ENCODE peak calls at places on chromosomes 2 and 18, in nine cellular contexts. F is breast epithelium; G is CD4-positive, alpha-beta memory T cell; Y is lower lobe of right lung; D is right cardiac atrium; J is neuronal stem cell; E is ovary; Z is A549; M is cardiac muscle cell. A is an unnamed sample.

GRCh38 chr2:85785027-85785822 is 31.4 kb downstream of the ATOH8 start:
- DNase-seq in J (no peak), Y (peak; percentile 68), G (no peak), F (no peak), D (peak; percentile 92), M (peak; percentile 97), Z (no peak), E (peak; percentile 58), A (peak; percentile 26)

GRCh38 chr18:13611616-13612110 is 114.7 kb downstream of the FAM210A start:
- DNase-seq in D (peak; percentile 89), J (peak; percentile 17), M (peak; percentile 83), Y (no peak), Z (no peak), F (no peak), E (no peak), G (no peak), A (peak; percentile 61)

GRCh38 chr2:101895039-101895438 is 96.7 kb upstream of the IL1R2 start:
- DNase-seq in Z (no peak), J (no peak), D (no peak), F (no peak), G (no peak), M (no peak), Y (no peak), E (no peak), A (no peak)

GRCh38 chr2:201883970-201884369 is 77.6 kb downstream of the CDK15 start:
- DNase-seq in G (no peak), D (no peak), E (no peak), Y (no peak), M (no peak), F (no peak), Z (no peak), J (no peak), A (no peak)

GRCh38 chr2:232416521-232417470 is 10.2 kb downstream of the ALPG start:
- DNase-seq in J (no peak), E (no peak), M (no peak), Y (peak; percentile 33), D (no peak), G (no peak), Z (no peak), F (peak; percentile 42), A (no peak)

GRCh38 chr2:111149882-111150455 is 29.3 kb downstream of the BCL2L11 start:
- DNase-seq in J (no peak), Y (no peak), Z (no peak), E (no peak), F (no peak), D (no peak), M (no peak), G (no peak), A (no peak)

GRCh38 chr2:148901142-148901541 is 26.1 kb downstream of the KIF5C start:
- DNase-seq in E (no peak), Y (no peak), M (no peak), F (no peak), J (no peak), Z (no peak), G (no peak), D (no peak), A (no peak)

GRCh38 chr18:44453505-44453904 is 227.2 kb upstream of the SETBP1 start:
- DNase-seq in M (no peak), Z (no peak), E (no peak), D (no peak), G (no peak), Y (no peak), F (no peak), J (no peak), A (no peak)

DNA sequence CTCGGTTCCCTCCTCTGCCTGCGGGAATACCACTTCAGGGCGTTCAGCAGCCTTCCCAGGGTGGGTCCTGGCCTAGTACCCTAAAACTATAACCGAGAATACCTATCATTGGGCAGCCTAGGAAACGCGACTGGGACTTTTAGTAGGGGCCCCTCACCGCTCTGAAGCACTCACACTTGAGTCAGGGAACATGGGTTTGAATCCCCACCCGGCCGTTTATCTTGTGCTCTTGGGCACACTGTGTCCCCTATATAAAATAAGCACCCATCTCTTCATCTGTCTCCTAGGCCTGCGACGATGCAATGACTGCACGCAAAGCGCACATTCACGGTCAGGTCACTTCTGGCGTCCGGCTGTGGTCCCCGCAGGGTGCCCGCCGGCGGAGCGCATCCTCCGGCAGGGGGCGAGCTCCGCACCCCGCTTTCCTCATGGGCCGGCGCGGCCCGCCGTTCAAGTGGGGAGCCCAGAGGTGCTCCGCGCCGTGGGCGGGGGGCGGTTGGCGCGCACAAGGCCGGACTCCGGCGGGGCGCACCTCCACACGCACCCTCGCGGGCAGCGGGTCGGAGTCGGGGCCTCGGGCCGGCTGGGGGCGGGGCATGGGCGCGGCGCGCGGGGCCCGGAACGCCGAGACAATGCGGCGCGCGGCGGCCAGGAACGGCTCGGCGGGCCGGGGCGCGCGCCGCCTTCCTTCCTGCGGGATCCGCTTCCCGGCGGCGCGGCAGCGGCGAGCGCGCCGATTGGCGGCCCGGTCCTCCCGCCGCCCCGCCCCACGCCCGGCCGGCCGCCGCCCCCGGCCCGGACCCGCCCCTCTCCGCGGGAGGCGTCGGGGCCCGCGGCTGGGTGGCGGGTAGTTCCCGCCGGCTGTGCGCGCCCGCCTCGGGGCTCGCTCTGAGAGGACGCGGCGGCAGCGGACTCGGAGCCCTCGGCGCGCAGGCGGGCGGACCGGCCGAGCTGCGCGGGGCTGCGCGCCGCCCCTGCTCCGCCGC is at the start of gene ASAP2:
- DNase-seq in Y (peak; percentile 81), G (no peak), Z (peak; percentile 90), F (peak; percentile 69), J (peak; percentile 72), D (peak; percentile 91), M (peak; percentile 85), E (peak; percentile 72), A (peak; percentile 48)
- H3K27ac ChIP-seq in Y (peak within 1 kb of the TSS; percentile 88), G (no peak within 1 kb of the TSS), Z (peak within 1 kb of the TSS; percentile 93), F (peak within 1 kb of the TSS; percentile 90), J (peak within 1 kb of the TSS; percentile 69), D (peak within 1 kb of the TSS; percentile 81), M (no peak within 1 kb of the TSS), E (peak within 1 kb of the TSS; percentile 95), A (peak within 1 kb of the TSS; percentile 68)

DNA sequence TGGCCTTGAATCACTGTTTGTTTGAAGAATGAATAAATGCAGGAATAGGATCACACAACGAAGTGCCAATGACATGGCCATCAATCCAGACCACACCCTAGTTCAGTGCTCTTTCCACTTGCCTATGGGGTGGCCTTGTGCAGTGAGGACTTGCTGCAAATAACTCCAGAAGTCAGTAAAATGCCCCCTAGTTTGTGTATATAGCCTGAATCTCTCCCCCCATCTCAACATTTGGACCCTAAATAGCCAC is 299 bp downstream of the FABP1 start:
- DNase-seq in J (no peak), E (no peak), Y (no peak), M (no peak), D (no peak), Z (no peak), F (no peak), G (no peak), A (no peak)
- H3K27ac ChIP-seq in J (no peak overlapping the region), E (no peak overlapping the region), Y (no peak overlapping the region), M (no peak overlapping the region), D (no peak overlapping the region), Z (no peak overlapping the region), F (no peak overlapping the region), G (no peak overlapping the region), A (no peak overlapping the region)

GRCh38 chr2:28896906-28897305 is 2.4 kb downstream of the WDR43 start:
- DNase-seq in Y (no peak), J (no peak), M (peak; percentile 16), F (no peak), E (no peak), Z (peak; percentile 44), G (no peak), D (no peak), A (no peak)

GRCh38 chr2:28893488-28893887 is 979 bp upstream of the WDR43 start:
- DNase-seq in E (peak; percentile 11), G (no peak), Z (no peak), D (peak; percentile 55), F (no peak), J (no peak), M (no peak), Y (no peak), A (no peak)

GRCh38 chr2:28894470-28895188 is at the start of gene WDR43:
- DNase-seq in Y (peak; percentile 98), G (peak; percentile 98), J (peak; percentile 94), F (peak; percentile 96), M (peak; percentile 100), Z (peak; percentile 97), E (peak; percentile 96), D (peak; percentile 99), A (peak; percentile 89)

GRCh38 chr2:28898048-28898447 is 3.6 kb downstream of the WDR43 start:
- DNase-seq in Z (no peak), M (no peak), J (no peak), F (no peak), G (no peak), Y (no peak), E (no peak), D (no peak), A (no peak)

DNA sequence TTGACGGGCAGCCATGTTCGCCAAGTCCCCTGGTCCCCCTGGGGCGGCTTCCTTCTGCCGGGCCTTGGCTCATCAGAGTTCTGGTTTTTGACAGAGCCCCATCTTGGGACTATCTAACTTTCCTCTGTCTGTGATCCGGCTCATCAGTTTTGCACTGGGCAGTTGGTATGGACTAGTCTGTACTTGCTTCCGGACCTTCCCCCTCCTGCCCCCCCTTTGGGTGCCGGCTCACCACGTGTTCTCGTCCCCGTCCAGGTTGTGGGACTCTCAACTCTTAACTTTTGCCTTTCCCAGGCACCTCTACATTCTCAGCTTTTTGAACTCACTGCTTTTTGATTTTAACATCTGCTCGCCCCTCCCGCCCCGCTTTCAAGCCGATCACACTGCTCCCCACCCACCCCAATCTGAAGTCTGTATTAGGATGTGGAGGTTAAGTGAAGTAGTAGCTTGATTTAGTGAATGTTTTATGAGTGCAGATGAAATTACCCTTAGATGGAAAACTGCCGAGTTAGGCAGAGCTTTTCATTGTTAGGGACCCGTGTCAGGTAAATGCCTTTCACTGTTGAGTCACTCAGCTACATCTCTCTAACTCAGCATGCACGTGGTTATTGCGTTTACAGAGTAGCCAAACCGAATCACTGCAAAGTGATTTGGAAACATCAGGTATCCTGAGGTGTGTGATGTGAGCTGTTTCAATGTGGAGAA is 874 bp downstream of the WDR43 start:
- DNase-seq in Y (no peak), J (no peak), D (peak; percentile 75), G (no peak), E (no peak), M (peak; percentile 33), F (no peak), Z (peak; percentile 46), A (no peak)
- H3K27ac ChIP-seq in Y (peak overlapping the region; percentile 89), J (no peak overlapping the region), D (no peak overlapping the region), G (peak overlapping the region; percentile 83), E (peak overlapping the region; percentile 62), M (peak overlapping the region; percentile 94), F (peak overlapping the region; percentile 83), Z (peak overlapping the region; percentile 97), A (peak overlapping the region; percentile 35)

GRCh38 chr18:48217306-48218250 is 191.6 kb downstream of the ZBTB7C start:
- DNase-seq in E (no peak), G (no peak), J (no peak), Z (no peak), D (no peak), F (no peak), Y (no peak), M (no peak), A (no peak)

GRCh38 chr18:48215876-48216638 is 193.1 kb downstream of the ZBTB7C start:
- DNase-seq in M (no peak), G (no peak), E (no peak), D (no peak), Y (no peak), Z (no peak), F (no peak), J (no peak), A (no peak)

GRCh38 chr18:48218285-48219022 is 190.7 kb downstream of the ZBTB7C start:
- DNase-seq in E (no peak), Y (no peak), M (no peak), Z (no peak), D (no peak), F (no peak), G (no peak), J (no peak), A (no peak)

GRCh38 chr18:48216639-48217280 is 192.4 kb downstream of the ZBTB7C start:
- DNase-seq in J (no peak), F (no peak), Y (no peak), G (no peak), M (no peak), Z (no peak), E (no peak), D (no peak), A (no peak)

DNA sequence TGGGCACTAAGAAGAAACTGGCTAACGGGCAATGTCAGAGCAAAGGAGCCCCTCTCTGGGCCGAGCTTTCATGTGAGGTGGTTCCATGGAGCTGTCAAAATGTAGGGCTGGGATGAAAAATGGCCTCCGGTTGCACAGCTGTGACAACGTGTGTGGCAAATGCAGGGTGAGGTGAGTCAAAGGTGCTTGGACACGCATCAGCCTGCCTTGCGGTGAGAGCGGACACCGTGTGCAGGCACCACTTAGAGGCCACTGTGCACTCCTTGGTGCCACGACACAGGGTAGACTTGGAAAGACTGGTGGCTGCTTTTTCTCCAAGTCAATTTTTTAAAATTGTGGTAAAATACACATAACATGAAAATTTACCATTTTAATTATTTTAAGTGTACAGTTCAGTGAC is 195.4 kb downstream of the ZBTB7C start:
- DNase-seq in E (no peak), M (no peak), Z (no peak), D (no peak), G (no peak), Y (no peak), F (no peak), J (no peak), A (no peak)
- H3K27ac ChIP-seq in E (no peak overlapping the region), M (no peak overlapping the region), Z (no peak overlapping the region), D (no peak overlapping the region), G (no peak overlapping the region), Y (no peak overlapping the region), F (no peak overlapping the region), J (no peak overlapping the region), A (no peak overlapping the region)